ENCODE peak calls at places on chromosomes 12 and 14, in seven cellular contexts. One of them, this sample, is unnamed.

GRCh38 chr14:90318016-90318415 is 13.7 kb downstream of the NRDE2 start:
- DNase-seq in HepG2: no peak
- DNase-seq in EL: no peak
- DNase-seq in stimulated activated CD8-positive, alpha-beta memory T cell treated with anti-CD3 and anti-CD28 coated beads, Interleukin-2, amount 100 ng/mL, for 1 hour: no peak
- DNase-seq in AG04450: no peak
- DNase-seq in upper lobe of right lung: no peak
- DNase-seq in NCI-H2029: no peak
- DNase-seq in this sample: no peak

GRCh38 chr12:68180792-68181744 is 21.5 kb upstream of the IFNG start:
- DNase-seq in HepG2: no peak
- DNase-seq in EL: no peak
- DNase-seq in stimulated activated CD8-positive, alpha-beta memory T cell treated with anti-CD3 and anti-CD28 coated beads, Interleukin-2, amount 100 ng/mL, for 1 hour: no peak
- DNase-seq in AG04450: no peak
- DNase-seq in upper lobe of right lung: no peak
- DNase-seq in NCI-H2029: peak; percentile 70
- DNase-seq in this sample: peak; percentile 44

GRCh38 chr14:24630087-24630871 is 3.7 kb downstream of the GZMB start:
- DNase-seq in HepG2: no peak
- DNase-seq in EL: no peak
- DNase-seq in stimulated activated CD8-positive, alpha-beta memory T cell treated with anti-CD3 and anti-CD28 coated beads, Interleukin-2, amount 100 ng/mL, for 1 hour: no peak
- DNase-seq in AG04450: no peak
- DNase-seq in upper lobe of right lung: no peak
- DNase-seq in NCI-H2029: no peak
- DNase-seq in this sample: no peak

GRCh38 chr12:50537538-50537919 is 32.7 kb downstream of the DIP2B start:
- DNase-seq in HepG2: no peak
- DNase-seq in EL: peak; percentile 85
- DNase-seq in stimulated activated CD8-positive, alpha-beta memory T cell treated with anti-CD3 and anti-CD28 coated beads, Interleukin-2, amount 100 ng/mL, for 1 hour: no peak
- DNase-seq in AG04450: no peak
- DNase-seq in upper lobe of right lung: no peak
- DNase-seq in NCI-H2029: no peak
- DNase-seq in this sample: peak; percentile 82

GRCh38 chr12:44930972-44931600 is 55.0 kb upstream of the NELL2 start:
- DNase-seq in HepG2: peak; percentile 49
- DNase-seq in EL: peak; percentile 43
- DNase-seq in stimulated activated CD8-positive, alpha-beta memory T cell treated with anti-CD3 and anti-CD28 coated beads, Interleukin-2, amount 100 ng/mL, for 1 hour: no peak
- DNase-seq in AG04450: peak; percentile 13
- DNase-seq in upper lobe of right lung: no peak
- DNase-seq in NCI-H2029: peak; percentile 59
- DNase-seq in this sample: peak; percentile 73

GRCh38 chr14:103072595-103073366 is 11.2 kb upstream of the LBHD2 start:
- DNase-seq in HepG2: no peak
- DNase-seq in EL: no peak
- DNase-seq in stimulated activated CD8-positive, alpha-beta memory T cell treated with anti-CD3 and anti-CD28 coated beads, Interleukin-2, amount 100 ng/mL, for 1 hour: no peak
- DNase-seq in AG04450: no peak
- DNase-seq in upper lobe of right lung: peak; percentile 58
- DNase-seq in NCI-H2029: no peak
- DNase-seq in this sample: no peak

GRCh38 chr12:40692617-40693502 is 621 bp downstream of the CNTN1 start:
- DNase-seq in HepG2: no peak
- DNase-seq in EL: no peak
- DNase-seq in stimulated activated CD8-positive, alpha-beta memory T cell treated with anti-CD3 and anti-CD28 coated beads, Interleukin-2, amount 100 ng/mL, for 1 hour: no peak
- DNase-seq in AG04450: no peak
- DNase-seq in upper lobe of right lung: peak; percentile 75
- DNase-seq in NCI-H2029: no peak
- DNase-seq in this sample: no peak

GRCh38 chr12:30794591-30795409 is 40.0 kb upstream of the CAPRIN2 start:
- DNase-seq in HepG2: peak; percentile 67
- DNase-seq in EL: peak; percentile 86
- DNase-seq in stimulated activated CD8-positive, alpha-beta memory T cell treated with anti-CD3 and anti-CD28 coated beads, Interleukin-2, amount 100 ng/mL, for 1 hour: no peak
- DNase-seq in AG04450: no peak
- DNase-seq in upper lobe of right lung: no peak
- DNase-seq in NCI-H2029: no peak
- DNase-seq in this sample: peak; percentile 89

GRCh38 chr12:1932264-1932777 is 13.9 kb upstream of the CACNA2D4 start:
- DNase-seq in HepG2: no peak
- DNase-seq in EL: no peak
- DNase-seq in stimulated activated CD8-positive, alpha-beta memory T cell treated with anti-CD3 and anti-CD28 coated beads, Interleukin-2, amount 100 ng/mL, for 1 hour: no peak
- DNase-seq in AG04450: no peak
- DNase-seq in upper lobe of right lung: peak; percentile 68
- DNase-seq in NCI-H2029: no peak
- DNase-seq in this sample: no peak

GRCh38 chr12:100348657-100349454 is 8.0 kb upstream of the SLC17A8 start:
- DNase-seq in HepG2: peak; percentile 54
- DNase-seq in EL: peak; percentile 28
- DNase-seq in stimulated activated CD8-positive, alpha-beta memory T cell treated with anti-CD3 and anti-CD28 coated beads, Interleukin-2, amount 100 ng/mL, for 1 hour: no peak
- DNase-seq in AG04450: no peak
- DNase-seq in upper lobe of right lung: no peak
- DNase-seq in NCI-H2029: peak; percentile 20
- DNase-seq in this sample: peak; percentile 41

GRCh38 chr12:78698747-78699146 is 165.8 kb upstream of the SYT1 start:
- DNase-seq in HepG2: no peak
- DNase-seq in EL: peak; percentile 58
- DNase-seq in stimulated activated CD8-positive, alpha-beta memory T cell treated with anti-CD3 and anti-CD28 coated beads, Interleukin-2, amount 100 ng/mL, for 1 hour: no peak
- DNase-seq in AG04450: no peak
- DNase-seq in upper lobe of right lung: no peak
- DNase-seq in NCI-H2029: no peak
- DNase-seq in this sample: peak; percentile 48

GRCh38 chr14:87013583-87013982 is 979.4 kb downstream of the GALC start:
- DNase-seq in HepG2: no peak
- DNase-seq in EL: peak; percentile 65
- DNase-seq in stimulated activated CD8-positive, alpha-beta memory T cell treated with anti-CD3 and anti-CD28 coated beads, Interleukin-2, amount 100 ng/mL, for 1 hour: no peak
- DNase-seq in AG04450: peak; percentile 16
- DNase-seq in upper lobe of right lung: no peak
- DNase-seq in NCI-H2029: no peak
- DNase-seq in this sample: peak; percentile 69

GRCh38 chr12:24797901-24798300 is 151.0 kb downstream of the BCAT1 start:
- DNase-seq in HepG2: no peak
- DNase-seq in EL: no peak
- DNase-seq in stimulated activated CD8-positive, alpha-beta memory T cell treated with anti-CD3 and anti-CD28 coated beads, Interleukin-2, amount 100 ng/mL, for 1 hour: no peak
- DNase-seq in AG04450: no peak
- DNase-seq in upper lobe of right lung: no peak
- DNase-seq in NCI-H2029: no peak
- DNase-seq in this sample: no peak

GRCh38 chr14:69636051-69636639 is 24.7 kb downstream of the SUSD6 start:
- DNase-seq in HepG2: no peak
- DNase-seq in EL: no peak
- DNase-seq in stimulated activated CD8-positive, alpha-beta memory T cell treated with anti-CD3 and anti-CD28 coated beads, Interleukin-2, amount 100 ng/mL, for 1 hour: no peak
- DNase-seq in AG04450: no peak
- DNase-seq in upper lobe of right lung: no peak
- DNase-seq in NCI-H2029: no peak
- DNase-seq in this sample: no peak

GRCh38 chr14:24817638-24818053 is 183.7 kb upstream of the GZMB start:
- DNase-seq in HepG2: no peak
- DNase-seq in EL: no peak
- DNase-seq in stimulated activated CD8-positive, alpha-beta memory T cell treated with anti-CD3 and anti-CD28 coated beads, Interleukin-2, amount 100 ng/mL, for 1 hour: no peak
- DNase-seq in AG04450: no peak
- DNase-seq in upper lobe of right lung: no peak
- DNase-seq in NCI-H2029: no peak
- DNase-seq in this sample: peak; percentile 10

GRCh38 chr14:64688801-64689200 is 15.4 kb upstream of the PLEKHG3 start:
- DNase-seq in HepG2: no peak
- DNase-seq in EL: no peak
- DNase-seq in stimulated activated CD8-positive, alpha-beta memory T cell treated with anti-CD3 and anti-CD28 coated beads, Interleukin-2, amount 100 ng/mL, for 1 hour: no peak
- DNase-seq in AG04450: no peak
- DNase-seq in upper lobe of right lung: no peak
- DNase-seq in NCI-H2029: no peak
- DNase-seq in this sample: no peak

GRCh38 chr12:9673404-9674225 is 4.1 kb downstream of the CLEC2D start:
- DNase-seq in HepG2: peak; percentile 14
- DNase-seq in EL: peak; percentile 92
- DNase-seq in stimulated activated CD8-positive, alpha-beta memory T cell treated with anti-CD3 and anti-CD28 coated beads, Interleukin-2, amount 100 ng/mL, for 1 hour: no peak
- DNase-seq in AG04450: peak; percentile 65
- DNase-seq in upper lobe of right lung: peak; percentile 75
- DNase-seq in NCI-H2029: no peak
- DNase-seq in this sample: peak; percentile 87

GRCh38 chr14:74804219-74804825 is 41.2 kb downstream of the YLPM1 start:
- DNase-seq in HepG2: peak; percentile 26
- DNase-seq in EL: peak; percentile 62
- DNase-seq in stimulated activated CD8-positive, alpha-beta memory T cell treated with anti-CD3 and anti-CD28 coated beads, Interleukin-2, amount 100 ng/mL, for 1 hour: no peak
- DNase-seq in AG04450: peak; percentile 43
- DNase-seq in upper lobe of right lung: no peak
- DNase-seq in NCI-H2029: no peak
- DNase-seq in this sample: peak; percentile 62

GRCh38 chr12:57810450-57810849 is 8.1 kb downstream of the AVIL start:
- DNase-seq in HepG2: no peak
- DNase-seq in EL: peak; percentile 55
- DNase-seq in stimulated activated CD8-positive, alpha-beta memory T cell treated with anti-CD3 and anti-CD28 coated beads, Interleukin-2, amount 100 ng/mL, for 1 hour: no peak
- DNase-seq in AG04450: no peak
- DNase-seq in upper lobe of right lung: no peak
- DNase-seq in NCI-H2029: no peak
- DNase-seq in this sample: peak; percentile 34

GRCh38 chr14:22613091-22613695 is 15.1 kb downstream of the ABHD4 start:
- DNase-seq in HepG2: no peak
- DNase-seq in EL: no peak
- DNase-seq in stimulated activated CD8-positive, alpha-beta memory T cell treated with anti-CD3 and anti-CD28 coated beads, Interleukin-2, amount 100 ng/mL, for 1 hour: no peak
- DNase-seq in AG04450: no peak
- DNase-seq in upper lobe of right lung: no peak
- DNase-seq in NCI-H2029: no peak
- DNase-seq in this sample: no peak

GRCh38 chr14:30620178-30620577 is 1.9 kb upstream of the SCFD1 start:
- DNase-seq in HepG2: no peak
- DNase-seq in EL: peak; percentile 87
- DNase-seq in stimulated activated CD8-positive, alpha-beta memory T cell treated with anti-CD3 and anti-CD28 coated beads, Interleukin-2, amount 100 ng/mL, for 1 hour: no peak
- DNase-seq in AG04450: no peak
- DNase-seq in upper lobe of right lung: no peak
- DNase-seq in NCI-H2029: no peak
- DNase-seq in this sample: peak; percentile 75

GRCh38 chr14:23364604-23365352 is at the start of gene EFS:
- DNase-seq in HepG2: no peak
- DNase-seq in EL: peak; percentile 12
- DNase-seq in stimulated activated CD8-positive, alpha-beta memory T cell treated with anti-CD3 and anti-CD28 coated beads, Interleukin-2, amount 100 ng/mL, for 1 hour: no peak
- DNase-seq in AG04450: no peak
- DNase-seq in upper lobe of right lung: no peak
- DNase-seq in NCI-H2029: no peak
- DNase-seq in this sample: no peak

GRCh38 chr12:1540690-1541089 is 53.7 kb downstream of the FBXL14 start:
- DNase-seq in HepG2: peak; percentile 31
- DNase-seq in EL: no peak
- DNase-seq in stimulated activated CD8-positive, alpha-beta memory T cell treated with anti-CD3 and anti-CD28 coated beads, Interleukin-2, amount 100 ng/mL, for 1 hour: no peak
- DNase-seq in AG04450: no peak
- DNase-seq in upper lobe of right lung: no peak
- DNase-seq in NCI-H2029: no peak
- DNase-seq in this sample: peak; percentile 45

GRCh38 chr14:81231540-81231939 is 10.8 kb upstream of the GTF2A1 start:
- DNase-seq in HepG2: peak; percentile 27
- DNase-seq in EL: no peak
- DNase-seq in stimulated activated CD8-positive, alpha-beta memory T cell treated with anti-CD3 and anti-CD28 coated beads, Interleukin-2, amount 100 ng/mL, for 1 hour: no peak
- DNase-seq in AG04450: no peak
- DNase-seq in upper lobe of right lung: no peak
- DNase-seq in NCI-H2029: no peak
- DNase-seq in this sample: no peak

GRCh38 chr12:105705765-105706164 is 375.3 kb downstream of the C12orf75 start:
- DNase-seq in HepG2: peak; percentile 36
- DNase-seq in EL: peak; percentile 59
- DNase-seq in stimulated activated CD8-positive, alpha-beta memory T cell treated with anti-CD3 and anti-CD28 coated beads, Interleukin-2, amount 100 ng/mL, for 1 hour: no peak
- DNase-seq in AG04450: peak; percentile 37
- DNase-seq in upper lobe of right lung: no peak
- DNase-seq in NCI-H2029: peak; percentile 5
- DNase-seq in this sample: peak; percentile 23

GRCh38 chr12:104672501-104673265 is 215.9 kb downstream of the CHST11 start:
- DNase-seq in HepG2: no peak
- DNase-seq in EL: peak; percentile 37
- DNase-seq in stimulated activated CD8-positive, alpha-beta memory T cell treated with anti-CD3 and anti-CD28 coated beads, Interleukin-2, amount 100 ng/mL, for 1 hour: no peak
- DNase-seq in AG04450: no peak
- DNase-seq in upper lobe of right lung: peak; percentile 75
- DNase-seq in NCI-H2029: no peak
- DNase-seq in this sample: no peak

GRCh38 chr14:90522585-90523191 is 125.9 kb downstream of the CALM1 start:
- DNase-seq in HepG2: no peak
- DNase-seq in EL: no peak
- DNase-seq in stimulated activated CD8-positive, alpha-beta memory T cell treated with anti-CD3 and anti-CD28 coated beads, Interleukin-2, amount 100 ng/mL, for 1 hour: no peak
- DNase-seq in AG04450: no peak
- DNase-seq in upper lobe of right lung: no peak
- DNase-seq in NCI-H2029: peak; percentile 86
- DNase-seq in this sample: no peak

GRCh38 chr14:20742132-20742531 is 3.6 kb upstream of the EDDM3A start:
- DNase-seq in HepG2: no peak
- DNase-seq in EL: no peak
- DNase-seq in stimulated activated CD8-positive, alpha-beta memory T cell treated with anti-CD3 and anti-CD28 coated beads, Interleukin-2, amount 100 ng/mL, for 1 hour: no peak
- DNase-seq in AG04450: no peak
- DNase-seq in upper lobe of right lung: no peak
- DNase-seq in NCI-H2029: no peak
- DNase-seq in this sample: no peak

GRCh38 chr12:59678759-59679411 is 83.1 kb downstream of the SLC16A7 start:
- DNase-seq in HepG2: no peak
- DNase-seq in EL: no peak
- DNase-seq in stimulated activated CD8-positive, alpha-beta memory T cell treated with anti-CD3 and anti-CD28 coated beads, Interleukin-2, amount 100 ng/mL, for 1 hour: no peak
- DNase-seq in AG04450: no peak
- DNase-seq in upper lobe of right lung: peak; percentile 45
- DNase-seq in NCI-H2029: no peak
- DNase-seq in this sample: no peak

GRCh38 chr14:103543721-103544626 is 15.0 kb downstream of the TRMT61A start:
- DNase-seq in HepG2: no peak
- DNase-seq in EL: no peak
- DNase-seq in stimulated activated CD8-positive, alpha-beta memory T cell treated with anti-CD3 and anti-CD28 coated beads, Interleukin-2, amount 100 ng/mL, for 1 hour: no peak
- DNase-seq in AG04450: no peak
- DNase-seq in upper lobe of right lung: no peak
- DNase-seq in NCI-H2029: no peak
- DNase-seq in this sample: no peak

GRCh38 chr12:77648716-77649115 is 182.0 kb upstream of the NAV3 start:
- DNase-seq in HepG2: no peak
- DNase-seq in EL: peak; percentile 0
- DNase-seq in stimulated activated CD8-positive, alpha-beta memory T cell treated with anti-CD3 and anti-CD28 coated beads, Interleukin-2, amount 100 ng/mL, for 1 hour: no peak
- DNase-seq in AG04450: no peak
- DNase-seq in upper lobe of right lung: no peak
- DNase-seq in NCI-H2029: no peak
- DNase-seq in this sample: no peak

GRCh38 chr12:76143343-76144252 is 59.1 kb upstream of the NAP1L1 start:
- DNase-seq in HepG2: no peak
- DNase-seq in EL: no peak
- DNase-seq in stimulated activated CD8-positive, alpha-beta memory T cell treated with anti-CD3 and anti-CD28 coated beads, Interleukin-2, amount 100 ng/mL, for 1 hour: no peak
- DNase-seq in AG04450: no peak
- DNase-seq in upper lobe of right lung: no peak
- DNase-seq in NCI-H2029: no peak
- DNase-seq in this sample: no peak

GRCh38 chr12:76422154-76422877 is 74.1 kb upstream of the BBS10 start:
- DNase-seq in HepG2: no peak
- DNase-seq in EL: no peak
- DNase-seq in stimulated activated CD8-positive, alpha-beta memory T cell treated with anti-CD3 and anti-CD28 coated beads, Interleukin-2, amount 100 ng/mL, for 1 hour: no peak
- DNase-seq in AG04450: no peak
- DNase-seq in upper lobe of right lung: no peak
- DNase-seq in NCI-H2029: no peak
- DNase-seq in this sample: peak; percentile 3

GRCh38 chr14:92783813-92784431 is 10.2 kb upstream of the GOLGA5 start:
- DNase-seq in HepG2: peak; percentile 56
- DNase-seq in EL: peak; percentile 66
- DNase-seq in stimulated activated CD8-positive, alpha-beta memory T cell treated with anti-CD3 and anti-CD28 coated beads, Interleukin-2, amount 100 ng/mL, for 1 hour: no peak
- DNase-seq in AG04450: peak; percentile 30
- DNase-seq in upper lobe of right lung: no peak
- DNase-seq in NCI-H2029: peak; percentile 12
- DNase-seq in this sample: peak; percentile 72

GRCh38 chr12:9214536-9214935 is 6.3 kb upstream of the PZP start:
- DNase-seq in HepG2: peak; percentile 4
- DNase-seq in EL: no peak
- DNase-seq in stimulated activated CD8-positive, alpha-beta memory T cell treated with anti-CD3 and anti-CD28 coated beads, Interleukin-2, amount 100 ng/mL, for 1 hour: no peak
- DNase-seq in AG04450: no peak
- DNase-seq in upper lobe of right lung: no peak
- DNase-seq in NCI-H2029: no peak
- DNase-seq in this sample: no peak

This sample was measured in HCEC 1CT.